ENCODE peak calls at places on chromosomes 11 and 22, in seven cellular contexts. F is right lobe of liver, O is NCI-H1092 treated with DMSO at 0.1 percent for 48 hours, D is Calu3, X is head of caudate nucleus, Z is tibial nerve, I is EH. Y is an unnamed sample.

GRCh38 chr11:68007498-68008380 is 2.4 kb upstream of the ALDH3B1 start:
- DNase-seq in D (no peak), Z (no peak), O (no peak), F (peak), I (no peak), X (no peak), Y (no peak)

GRCh38 chr11:86519064-86519911 is 144.6 kb downstream of the CCDC81 start:
- DNase-seq in X (no peak), I (peak), O (peak), F (no peak), D (no peak), Z (no peak), Y (no peak)

GRCh38 chr11:86152006-86152862 is 83.3 kb upstream of the PICALM start:
- DNase-seq in O (no peak), F (no peak), Z (no peak), I (peak), X (peak), D (peak), Y (no peak)

GRCh38 chr11:469684-470667 is 19.9 kb downstream of the PTDSS2 start:
- DNase-seq in X (peak), I (peak), D (no peak), O (no peak), Z (peak), F (peak), Y (no peak)

GRCh38 chr22:47201186-47201995 is 438.9 kb downstream of the TBC1D22A start:
- DNase-seq in O (no peak), X (no peak), Z (peak), I (no peak), D (no peak), F (peak), Y (no peak)

GRCh38 chr11:19832166-19832750 is 119.6 kb downstream of the NAV2 start:
- DNase-seq in D (no peak), Z (no peak), I (no peak), O (no peak), X (peak), F (no peak), Y (no peak)

GRCh38 chr11:86981777-86982540 is 26.8 kb upstream of the FZD4 start:
- DNase-seq in Z (no peak), X (no peak), O (no peak), F (peak), D (no peak), I (no peak), Y (no peak)

GRCh38 chr22:45788530-45788929 is 116.9 kb downstream of the ATXN10 start:
- DNase-seq in O (no peak), X (no peak), I (no peak), Z (no peak), F (no peak), D (no peak), Y (no peak)

GRCh38 chr11:92865352-92865751 is 104.1 kb upstream of the MTNR1B start:
- DNase-seq in F (no peak), X (no peak), I (peak), D (no peak), Z (no peak), O (no peak), Y (no peak)

GRCh38 chr22:49294656-49295464 is 532.8 kb downstream of the BRD1 start:
- DNase-seq in X (no peak), O (no peak), I (no peak), Z (no peak), D (no peak), F (no peak), Y (no peak)